ENCODE peak calls at places on chromosome 20, in eight cellular contexts. One of them, this sample, is unnamed.

GRCh38 chr20:61980647-61981583 is 84.8 kb downstream of the TAF4 start:
- DNase-seq in stomach: peak
- DNase-seq in SK-N-SH: peak
- DNase-seq in WTC11: peak
- DNase-seq in AG09309: no peak
- DNase-seq in psoas muscle: peak
- DNase-seq in GM12865: peak
- DNase-seq in heart right ventricle: peak
- DNase-seq in this sample: no peak

GRCh38 chr20:17680836-17681740 is 954 bp downstream of the RRBP1 start:
- DNase-seq in stomach: peak
- DNase-seq in SK-N-SH: peak
- DNase-seq in WTC11: peak
- DNase-seq in AG09309: no peak
- DNase-seq in psoas muscle: peak
- DNase-seq in GM12865: peak
- DNase-seq in heart right ventricle: peak
- DNase-seq in this sample: peak

GRCh38 chr20:59574308-59574707 is 30.0 kb upstream of the PHACTR3 start:
- DNase-seq in stomach: no peak
- DNase-seq in SK-N-SH: peak
- DNase-seq in WTC11: no peak
- DNase-seq in AG09309: no peak
- DNase-seq in psoas muscle: no peak
- DNase-seq in GM12865: no peak
- DNase-seq in heart right ventricle: no peak
- DNase-seq in this sample: peak

GRCh38 chr20:37077009-37077408 is 18.8 kb downstream of the RBL1 start:
- DNase-seq in stomach: no peak
- DNase-seq in SK-N-SH: no peak
- DNase-seq in WTC11: no peak
- DNase-seq in AG09309: no peak
- DNase-seq in psoas muscle: no peak
- DNase-seq in GM12865: no peak
- DNase-seq in heart right ventricle: no peak
- DNase-seq in this sample: no peak

GRCh38 chr20:23391707-23392310 is 29.5 kb downstream of the NAPB start:
- DNase-seq in stomach: no peak
- DNase-seq in SK-N-SH: no peak
- DNase-seq in WTC11: no peak
- DNase-seq in AG09309: no peak
- DNase-seq in psoas muscle: no peak
- DNase-seq in GM12865: peak
- DNase-seq in heart right ventricle: no peak
- DNase-seq in this sample: no peak

GRCh38 chr20:21381619-21382018 is 15.7 kb downstream of the NKX2-4 start:
- DNase-seq in stomach: no peak
- DNase-seq in SK-N-SH: no peak
- DNase-seq in WTC11: no peak
- DNase-seq in AG09309: no peak
- DNase-seq in psoas muscle: no peak
- DNase-seq in GM12865: no peak
- DNase-seq in heart right ventricle: no peak
- DNase-seq in this sample: no peak

GRCh38 chr20:3777726-3778629 is 3.3 kb downstream of the SPEF1 start:
- DNase-seq in stomach: peak
- DNase-seq in SK-N-SH: peak
- DNase-seq in WTC11: peak
- DNase-seq in AG09309: no peak
- DNase-seq in psoas muscle: peak
- DNase-seq in GM12865: no peak
- DNase-seq in heart right ventricle: peak
- DNase-seq in this sample: peak

GRCh38 chr20:43963872-43964791 is 49.5 kb downstream of the TOX2 start:
- DNase-seq in stomach: no peak
- DNase-seq in SK-N-SH: no peak
- DNase-seq in WTC11: no peak
- DNase-seq in AG09309: no peak
- DNase-seq in psoas muscle: peak
- DNase-seq in GM12865: peak
- DNase-seq in heart right ventricle: peak
- DNase-seq in this sample: no peak

GRCh38 chr20:1946762-1947534 is 46.9 kb downstream of the PDYN start:
- DNase-seq in stomach: peak
- DNase-seq in SK-N-SH: no peak
- DNase-seq in WTC11: peak
- DNase-seq in AG09309: no peak
- DNase-seq in psoas muscle: peak
- DNase-seq in GM12865: no peak
- DNase-seq in heart right ventricle: peak
- DNase-seq in this sample: no peak

GRCh38 chr20:22584630-22584921 is 204 bp upstream of the FOXA2 start:
- DNase-seq in stomach: peak
- DNase-seq in SK-N-SH: no peak
- DNase-seq in WTC11: peak
- DNase-seq in AG09309: no peak
- DNase-seq in psoas muscle: no peak
- DNase-seq in GM12865: no peak
- DNase-seq in heart right ventricle: no peak
- DNase-seq in this sample: no peak

GRCh38 chr20:1509237-1509636 is 18.0 kb upstream of the SIRPB2 start:
- DNase-seq in stomach: no peak
- DNase-seq in SK-N-SH: peak
- DNase-seq in WTC11: no peak
- DNase-seq in AG09309: no peak
- DNase-seq in psoas muscle: no peak
- DNase-seq in GM12865: peak
- DNase-seq in heart right ventricle: no peak
- DNase-seq in this sample: peak

GRCh38 chr20:38658879-38659612 is 57.4 kb downstream of the ARHGAP40 start:
- DNase-seq in stomach: no peak
- DNase-seq in SK-N-SH: peak
- DNase-seq in WTC11: peak
- DNase-seq in AG09309: no peak
- DNase-seq in psoas muscle: no peak
- DNase-seq in GM12865: peak
- DNase-seq in heart right ventricle: no peak
- DNase-seq in this sample: peak

GRCh38 chr20:50728981-50729874 is 2.2 kb upstream of the PARD6B start:
- DNase-seq in stomach: peak
- DNase-seq in SK-N-SH: no peak
- DNase-seq in WTC11: no peak
- DNase-seq in AG09309: no peak
- DNase-seq in psoas muscle: no peak
- DNase-seq in GM12865: no peak
- DNase-seq in heart right ventricle: no peak
- DNase-seq in this sample: no peak

GRCh38 chr20:37986063-37986858 is 47.0 kb downstream of the TTI1 start:
- DNase-seq in stomach: peak
- DNase-seq in SK-N-SH: no peak
- DNase-seq in WTC11: no peak
- DNase-seq in AG09309: no peak
- DNase-seq in psoas muscle: no peak
- DNase-seq in GM12865: no peak
- DNase-seq in heart right ventricle: no peak
- DNase-seq in this sample: no peak

GRCh38 chr20:33649201-33649631 is 12.9 kb upstream of the C20orf144 start:
- DNase-seq in stomach: peak
- DNase-seq in SK-N-SH: peak
- DNase-seq in WTC11: no peak
- DNase-seq in AG09309: no peak
- DNase-seq in psoas muscle: peak
- DNase-seq in GM12865: no peak
- DNase-seq in heart right ventricle: peak
- DNase-seq in this sample: no peak

GRCh38 chr20:32230707-32231106 is 23.0 kb downstream of the POFUT1 start:
- DNase-seq in stomach: no peak
- DNase-seq in SK-N-SH: no peak
- DNase-seq in WTC11: no peak
- DNase-seq in AG09309: no peak
- DNase-seq in psoas muscle: no peak
- DNase-seq in GM12865: no peak
- DNase-seq in heart right ventricle: no peak
- DNase-seq in this sample: no peak

GRCh38 chr20:32234135-32234808 is 26.6 kb downstream of the POFUT1 start:
- DNase-seq in stomach: no peak
- DNase-seq in SK-N-SH: no peak
- DNase-seq in WTC11: no peak
- DNase-seq in AG09309: no peak
- DNase-seq in psoas muscle: no peak
- DNase-seq in GM12865: no peak
- DNase-seq in heart right ventricle: no peak
- DNase-seq in this sample: no peak

GRCh38 chr20:32231245-32231644 is 23.6 kb downstream of the POFUT1 start:
- DNase-seq in stomach: no peak
- DNase-seq in SK-N-SH: no peak
- DNase-seq in WTC11: no peak
- DNase-seq in AG09309: no peak
- DNase-seq in psoas muscle: no peak
- DNase-seq in GM12865: no peak
- DNase-seq in heart right ventricle: no peak
- DNase-seq in this sample: no peak

GRCh38 chr20:32231847-32232246 is 24.2 kb downstream of the POFUT1 start:
- DNase-seq in stomach: no peak
- DNase-seq in SK-N-SH: no peak
- DNase-seq in WTC11: no peak
- DNase-seq in AG09309: no peak
- DNase-seq in psoas muscle: no peak
- DNase-seq in GM12865: peak
- DNase-seq in heart right ventricle: no peak
- DNase-seq in this sample: peak

DNA sequence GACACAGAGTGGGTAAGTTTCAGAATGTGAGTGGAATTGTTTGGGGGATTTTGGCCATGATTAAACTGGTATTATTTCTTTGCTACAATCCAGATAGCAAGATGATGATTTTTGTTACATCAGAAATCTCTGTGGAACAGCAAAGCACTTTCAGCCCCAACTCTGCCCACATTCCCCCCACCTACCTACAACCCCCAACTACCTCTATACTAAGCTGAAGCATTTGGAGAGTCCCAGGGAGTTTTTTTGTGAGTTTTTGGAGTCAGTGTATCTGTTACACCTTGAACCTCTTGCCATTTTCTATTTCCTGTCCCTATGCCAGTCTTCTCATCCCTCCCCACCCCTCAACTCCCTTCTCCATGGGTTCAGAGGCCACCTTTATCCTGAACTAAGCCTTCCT is 24.8 kb downstream of the POFUT1 start:
- DNase-seq in stomach: no peak
- DNase-seq in SK-N-SH: no peak
- DNase-seq in WTC11: no peak
- DNase-seq in AG09309: no peak
- DNase-seq in psoas muscle: no peak
- DNase-seq in GM12865: peak
- DNase-seq in heart right ventricle: no peak
- DNase-seq in this sample: no peak
- TF ChIP-seq CTCF in stomach: no peak
- TF ChIP-seq CTCF in SK-N-SH: no peak
- TF ChIP-seq CTCF in WTC11: no peak
- TF ChIP-seq CTCF in AG09309: no peak
- TF ChIP-seq CTCF in psoas muscle: no peak
- TF ChIP-seq CTCF in GM12865: no peak
- TF ChIP-seq CTCF in heart right ventricle: no peak
- TF ChIP-seq CTCF in this sample: no peak

DNA sequence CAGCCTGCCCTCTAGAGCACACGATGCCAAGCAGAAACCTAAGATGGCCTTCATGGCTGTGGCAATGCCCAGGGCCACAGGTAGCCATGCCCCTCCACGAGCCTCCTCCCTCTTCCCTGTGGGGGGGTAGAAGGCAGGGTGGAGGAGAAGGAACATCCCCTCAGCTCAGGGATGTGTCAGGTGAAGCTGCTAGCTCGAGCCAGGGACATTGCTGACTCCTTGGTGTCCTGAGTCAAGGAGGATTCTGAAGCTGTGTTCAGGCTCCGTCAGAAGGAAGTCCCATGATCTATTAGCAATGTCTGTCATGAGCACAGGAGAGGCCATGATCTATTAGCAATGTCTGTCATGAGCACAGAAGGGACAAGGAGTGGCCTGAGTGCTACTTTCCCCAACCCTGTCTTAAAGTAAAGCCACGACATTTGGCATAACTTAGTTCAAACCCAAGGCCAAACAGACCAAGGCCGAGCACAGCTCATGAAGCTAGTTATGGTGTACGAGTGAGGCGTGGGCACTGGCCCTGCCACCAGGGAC is 87.8 kb downstream of the BMP7 start:
- DNase-seq in stomach: no peak
- DNase-seq in SK-N-SH: no peak
- DNase-seq in WTC11: no peak
- DNase-seq in AG09309: no peak
- DNase-seq in psoas muscle: no peak
- DNase-seq in GM12865: no peak
- DNase-seq in heart right ventricle: no peak
- DNase-seq in this sample: no peak
- TF ChIP-seq CTCF in stomach: no peak
- TF ChIP-seq CTCF in SK-N-SH: no peak
- TF ChIP-seq CTCF in WTC11: no peak
- TF ChIP-seq CTCF in AG09309: no peak
- TF ChIP-seq CTCF in psoas muscle: no peak
- TF ChIP-seq CTCF in GM12865: no peak
- TF ChIP-seq CTCF in heart right ventricle: no peak
- TF ChIP-seq CTCF in this sample: no peak

DNA sequence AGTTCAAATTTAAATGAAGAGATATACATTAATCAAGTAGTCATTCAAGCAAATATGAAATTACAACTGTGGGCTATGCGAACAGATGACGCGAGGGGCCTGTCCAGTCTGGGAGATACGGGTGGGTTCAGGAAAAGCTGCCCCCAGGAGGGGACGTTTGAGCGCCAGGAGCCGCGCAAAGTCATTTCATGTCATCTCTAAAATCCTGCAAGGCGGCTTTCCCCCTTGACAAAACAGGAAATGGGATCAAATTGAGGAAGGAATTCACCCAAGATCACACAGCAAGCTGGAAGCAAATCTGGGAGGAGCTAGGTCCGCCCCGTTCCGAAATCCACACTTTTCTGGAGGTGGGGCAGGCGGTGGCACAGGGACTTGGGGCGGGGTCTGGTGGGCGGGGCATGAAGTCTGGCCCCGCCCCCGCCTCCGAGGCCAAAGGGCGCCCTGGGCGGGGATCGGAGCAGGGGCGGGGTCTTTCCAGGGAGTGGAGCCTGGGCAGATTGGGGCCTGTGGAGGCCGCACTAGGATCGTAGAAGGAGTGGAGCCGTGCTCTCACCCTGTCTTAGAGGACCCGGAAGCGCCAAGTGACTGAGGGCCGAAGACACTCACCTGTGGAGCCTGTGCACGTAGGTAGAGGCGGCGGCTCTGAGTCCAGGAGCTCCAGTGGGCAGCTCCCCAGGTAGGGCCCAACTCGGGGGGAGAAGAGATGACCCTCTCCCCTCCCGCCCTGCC is at the start of gene LPIN3:
- DNase-seq in stomach: peak
- DNase-seq in SK-N-SH: peak
- DNase-seq in WTC11: peak
- DNase-seq in AG09309: peak
- DNase-seq in psoas muscle: peak
- DNase-seq in GM12865: peak
- DNase-seq in heart right ventricle: peak
- DNase-seq in this sample: peak
- TF ChIP-seq CTCF in stomach: no peak
- TF ChIP-seq CTCF in SK-N-SH: no peak
- TF ChIP-seq CTCF in WTC11: no peak
- TF ChIP-seq CTCF in AG09309: peak
- TF ChIP-seq CTCF in psoas muscle: no peak
- TF ChIP-seq CTCF in GM12865: no peak
- TF ChIP-seq CTCF in heart right ventricle: peak
- TF ChIP-seq CTCF in this sample: no peak

GRCh38 chr20:49396230-49396629 is 86.2 kb downstream of the KCNB1 start:
- DNase-seq in stomach: no peak
- DNase-seq in SK-N-SH: no peak
- DNase-seq in WTC11: no peak
- DNase-seq in AG09309: no peak
- DNase-seq in psoas muscle: no peak
- DNase-seq in GM12865: no peak
- DNase-seq in heart right ventricle: no peak
- DNase-seq in this sample: no peak
- TF ChIP-seq CTCF in stomach: no peak
- TF ChIP-seq CTCF in SK-N-SH: peak
- TF ChIP-seq CTCF in WTC11: no peak
- TF ChIP-seq CTCF in AG09309: peak
- TF ChIP-seq CTCF in psoas muscle: no peak
- TF ChIP-seq CTCF in GM12865: no peak
- TF ChIP-seq CTCF in heart right ventricle: no peak
- TF ChIP-seq CTCF in this sample: no peak

This sample was measured in GM13976.